ENCODE peak calls at places on chromosomes 16 and 17, in six cellular contexts. U is ascending aorta, S is HFF-Myc, Q is GM13976, O is cardiac muscle cell, N is thoracic aorta. Y is an unnamed sample.

GRCh38 chr17:19005442-19005773 is 844 bp upstream of the FAM83G start:
- DNase-seq in Q (no peak), U (no peak), S (no peak), N (no peak), O (no peak), Y (no peak)

GRCh38 chr16:54542805-54543504 is 256.4 kb upstream of the IRX3 start:
- DNase-seq in U (no peak), S (no peak), O (no peak), Q (no peak), N (no peak), Y (no peak)

GRCh38 chr16:69294051-69294450 is 17.1 kb upstream of the VPS4A start:
- DNase-seq in O (no peak), Q (no peak), U (no peak), N (no peak), S (no peak), Y (no peak)

GRCh38 chr17:5819396-5819795 is 235.1 kb upstream of the NLRP1 start:
- DNase-seq in U (no peak), S (no peak), Q (no peak), N (no peak), O (no peak), Y (no peak)

GRCh38 chr16:57999366-57999970 is 1.0 kb downstream of the ZNF319 start:
- DNase-seq in Q (peak), N (no peak), U (no peak), O (no peak), S (no peak), Y (no peak)

GRCh38 chr17:59707182-59707970 is at the start of the genes PTRH2 and VMP1:
- DNase-seq in U (peak), O (peak), Q (peak), N (peak), S (peak), Y (peak)

GRCh38 chr17:81500026-81500425 is 12.6 kb downstream of the ACTG1 start:
- DNase-seq in S (no peak), N (no peak), U (no peak), Q (no peak), O (peak), Y (no peak)

GRCh38 chr16:24879684-24880083 is 33.9 kb downstream of the SLC5A11 start:
- DNase-seq in S (no peak), O (no peak), U (no peak), N (no peak), Q (no peak), Y (no peak)

GRCh38 chr17:77218902-77219301 is 78.1 kb downstream of the SEC14L1 start:
- DNase-seq in Q (no peak), O (no peak), N (no peak), S (no peak), U (no peak), Y (no peak)

GRCh38 chr16:5350118-5350517 is 252.5 kb upstream of the EEF2KMT start:
- DNase-seq in O (no peak), S (no peak), Q (no peak), N (no peak), U (no peak), Y (no peak)

GRCh38 chr17:77681820-77682219 is 276.7 kb upstream of the TNRC6C start:
- DNase-seq in N (no peak), U (peak), O (peak), Q (no peak), S (peak), Y (peak)

DNA sequence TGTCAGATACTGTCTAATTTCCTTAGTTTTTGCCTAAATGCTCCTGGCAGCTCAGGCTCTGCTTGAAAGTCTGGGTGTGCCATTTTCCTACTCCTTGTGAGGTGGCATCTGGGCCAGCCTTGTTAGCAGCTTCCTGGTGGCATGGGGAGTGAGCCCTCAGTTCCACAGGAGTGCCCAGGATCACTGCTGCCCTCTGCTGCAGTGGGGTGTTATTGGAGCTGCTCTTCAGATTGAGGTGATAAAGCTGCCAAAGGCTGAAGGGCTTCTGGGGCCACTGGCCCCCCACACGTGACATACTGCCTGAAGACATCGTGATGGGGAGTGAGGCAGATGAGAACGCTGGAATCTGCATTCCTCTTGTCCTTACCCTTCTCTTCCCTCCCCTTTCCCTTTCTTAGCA is 27.4 kb downstream of the CEP95 start:
- DNase-seq in N (no peak), O (no peak), S (no peak), Q (no peak), U (no peak), Y (no peak)
- TF ChIP-seq CTCF in N (no peak), O (peak), S (peak), Q (no peak), U (no peak), Y (no peak)

DNA sequence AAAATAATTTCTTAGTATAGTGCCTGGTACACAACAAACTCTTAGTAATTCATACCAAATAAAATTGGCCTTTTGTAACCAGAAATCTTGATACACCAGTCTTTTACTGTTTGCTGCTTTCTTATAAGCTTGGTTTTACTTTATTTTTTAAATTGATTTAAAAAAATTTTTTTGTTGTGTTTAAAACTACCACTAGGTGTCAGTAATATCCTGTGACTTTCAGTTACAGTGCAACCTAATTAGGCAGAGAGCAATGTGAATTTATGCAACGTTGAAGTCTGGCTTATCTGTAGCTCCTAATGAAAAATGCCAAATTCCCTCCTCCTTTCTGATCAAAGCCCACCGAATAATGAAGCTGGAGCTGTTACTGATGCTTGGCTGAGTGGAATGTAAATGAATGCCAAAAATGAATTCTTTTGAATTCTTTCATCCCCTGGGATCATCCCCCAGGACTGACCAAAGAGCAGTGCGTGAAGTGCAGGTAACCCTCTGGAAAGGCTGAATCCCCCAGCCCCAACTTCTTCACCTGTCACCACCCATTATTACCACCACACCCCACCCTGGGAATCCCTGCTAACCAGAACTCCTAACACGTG is 3.8 kb downstream of the ERCC4 start:
- DNase-seq in U (no peak), Q (peak), S (peak), N (no peak), O (peak), Y (no peak)
- TF ChIP-seq CTCF in U (peak), Q (peak), S (peak), N (peak), O (peak), Y (peak)

GRCh38 chr17:34519286-34519685 is 60.1 kb upstream of the TMEM132E start:
- DNase-seq in N (no peak), O (peak), S (no peak), Q (peak), U (no peak), Y (no peak)
- TF ChIP-seq CTCF in N (no peak), O (peak), S (peak), Q (peak), U (no peak), Y (no peak)

GRCh38 chr16:27708651-27709050 is 158.7 kb downstream of the KATNIP start:
- DNase-seq in U (no peak), S (no peak), Q (no peak), N (no peak), O (no peak), Y (peak)
- TF ChIP-seq CTCF in U (no peak), S (no peak), Q (no peak), N (no peak), O (no peak), Y (no peak)

GRCh38 chr16:52578829-52579193 is 31.9 kb upstream of the TOX3 start:
- DNase-seq in N (no peak), Q (no peak), U (no peak), S (no peak), O (no peak), Y (no peak)

GRCh38 chr16:52584354-52584840 is 37.5 kb upstream of the TOX3 start:
- DNase-seq in O (no peak), N (no peak), Q (no peak), S (no peak), U (no peak), Y (no peak)

GRCh38 chr16:52580488-52580887 is 33.5 kb upstream of the TOX3 start:
- DNase-seq in N (no peak), O (no peak), Q (no peak), U (no peak), S (no peak), Y (no peak)

GRCh38 chr16:52578007-52578828 is 31.3 kb upstream of the TOX3 start:
- DNase-seq in U (no peak), Q (no peak), N (no peak), S (no peak), O (no peak), Y (no peak)

DNA sequence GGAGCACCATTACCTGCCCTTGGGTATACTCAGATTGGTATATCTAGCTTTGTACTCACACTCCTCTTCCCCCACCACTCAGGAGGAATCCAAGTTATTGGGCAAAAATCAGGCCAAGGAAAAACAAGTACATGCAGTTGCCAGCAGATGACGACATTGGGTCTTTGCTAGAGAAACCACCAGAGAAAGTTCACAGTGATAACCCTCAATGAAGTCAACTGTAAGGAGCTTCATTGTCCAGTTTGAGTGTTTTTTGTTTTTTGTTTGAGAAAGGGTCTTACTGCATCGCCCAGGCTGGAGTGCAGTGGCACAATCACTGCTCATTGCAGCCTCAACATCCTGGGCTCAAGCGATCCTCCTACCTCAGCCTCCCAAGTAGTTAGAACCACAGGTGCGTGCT is 34.6 kb upstream of the TOX3 start:
- DNase-seq in N (no peak), U (no peak), S (no peak), O (no peak), Q (no peak), Y (no peak)
- TF ChIP-seq CTCF in N (no peak), U (no peak), S (no peak), O (no peak), Q (no peak), Y (no peak)

GRCh38 chr16:20905576-20905975 is 5.0 kb downstream of the LYRM1 start:
- DNase-seq in Q (no peak), O (peak), N (no peak), S (no peak), U (no peak), Y (no peak)
- TF ChIP-seq CTCF in Q (no peak), O (no peak), N (no peak), S (no peak), U (no peak), Y (no peak)

GRCh38 chr16:26569793-26570192 is 496.9 kb upstream of the C16orf82 start:
- DNase-seq in U (no peak), S (no peak), N (no peak), Q (peak), O (no peak), Y (no peak)
- TF ChIP-seq CTCF in U (no peak), S (no peak), N (no peak), Q (peak), O (no peak), Y (no peak)

GRCh38 chr16:27181020-27181419 is 22.3 kb upstream of the KDM8 start:
- DNase-seq in S (no peak), U (no peak), Q (no peak), O (no peak), N (no peak), Y (no peak)
- TF ChIP-seq CTCF in S (no peak), U (no peak), Q (no peak), O (no peak), N (no peak), Y (no peak)

GRCh38 chr16:9256196-9256595 is 164.8 kb downstream of the HAPSTR1 start:
- DNase-seq in O (no peak), U (no peak), N (no peak), Q (peak), S (no peak), Y (no peak)
- TF ChIP-seq CTCF in O (peak), U (no peak), N (no peak), Q (peak), S (peak), Y (no peak)

Y was measured in tibial artery.